ENCODE peak calls at places on chromosomes 4 and X, in four cellular contexts. X is BJ, E is AG04450, Q is astrocyte of the spinal cord. R is an unnamed sample.
A peak's percentile ranks its signal among the peaks of the same experiment; 100 is the strongest.

GRCh38 chr4:970854-971520 is 2.4 kb downstream of the DGKQ start:
- DNase-seq in X (no peak), E (no peak), Q (no peak), R (no peak)

GRCh38 chr4:85744950-85745349 is 270.0 kb downstream of the ARHGAP24 start:
- DNase-seq in X (no peak), E (no peak), Q (peak; percentile 56), R (no peak)

GRCh38 chrX:38664285-38664684 is 102.9 kb downstream of the TSPAN7 start:
- DNase-seq in X (no peak), E (no peak), Q (peak; percentile 22), R (peak; percentile 0)

GRCh38 chrX:15643786-15644559 is 20.6 kb downstream of the CLTRN start:
- DNase-seq in X (no peak), E (no peak), Q (no peak), R (no peak)

GRCh38 chrX:119529355-119530276 is 35.6 kb downstream of the STEEP1 start:
- DNase-seq in X (no peak), E (no peak), Q (no peak), R (no peak)

GRCh38 chr4:133154725-133155124 is 5.6 kb downstream of the PCDH10 start:
- DNase-seq in X (no peak), E (no peak), Q (peak; percentile 72), R (no peak)

GRCh38 chr4:38769441-38770210 is 13.2 kb downstream of the TLR10 start:
- DNase-seq in X (no peak), E (no peak), Q (no peak), R (no peak)

GRCh38 chr4:24850669-24851068 is 55.3 kb downstream of the SOD3 start:
- DNase-seq in X (peak; percentile 71), E (peak; percentile 75), Q (peak; percentile 90), R (peak; percentile 63)

GRCh38 chrX:23901065-23901464 is 6.7 kb downstream of the APOO start:
- DNase-seq in X (no peak), E (peak; percentile 23), Q (peak; percentile 69), R (no peak)

GRCh38 chrX:133810925-133811324 is 174.5 kb downstream of the GPC3 start:
- DNase-seq in X (no peak), E (no peak), Q (no peak), R (no peak)

GRCh38 chr4:150302553-150302952 is 224.3 kb downstream of the DCLK2 start:
- DNase-seq in X (peak; percentile 82), E (peak; percentile 93), Q (peak; percentile 96), R (peak; percentile 92)

GRCh38 chrX:9510980-9511379 is 46.1 kb downstream of the TBL1X start:
- DNase-seq in X (no peak), E (no peak), Q (no peak), R (no peak)

GRCh38 chrX:139052461-139052860 is 340.9 kb upstream of the FGF13 start:
- DNase-seq in X (no peak), E (no peak), Q (no peak), R (no peak)

GRCh38 chrX:153739754-153740486 is 15.3 kb downstream of the ABCD1 start:
- DNase-seq in X (no peak), E (no peak), Q (no peak), R (no peak)

GRCh38 chr4:46146993-46147392 is 23.1 kb upstream of the GABRG1 start:
- DNase-seq in X (no peak), E (no peak), Q (no peak), R (no peak)

GRCh38 chrX:143664302-143664701 is 28.4 kb upstream of the SLITRK4 start:
- DNase-seq in X (no peak), E (no peak), Q (peak; percentile 31), R (no peak)

GRCh38 chr4:136861081-136861480 is 671.2 kb downstream of the PCDH18 start:
- DNase-seq in X (no peak), E (no peak), Q (peak; percentile 17), R (no peak)

GRCh38 chrX:84340981-84341380 is 153.0 kb upstream of the RPS6KA6 start:
- DNase-seq in X (no peak), E (peak; percentile 8), Q (peak; percentile 39), R (no peak)

GRCh38 chrX:129945131-129945530 is 37.3 kb upstream of the BCORL1 start:
- DNase-seq in X (no peak), E (no peak), Q (no peak), R (no peak)

GRCh38 chr4:145523117-145523516 is 41.5 kb downstream of the SMAD1 start:
- DNase-seq in X (no peak), E (no peak), Q (no peak), R (no peak)

GRCh38 chrX:147476008-147476407 is 435.7 kb upstream of the FMR1 start:
- DNase-seq in X (no peak), E (no peak), Q (no peak), R (no peak)

GRCh38 chr4:100981447-100982204 is 365.7 kb downstream of the PPP3CA start:
- DNase-seq in X (no peak), E (no peak), Q (peak; percentile 54), R (peak; percentile 24)

GRCh38 chr4:100257567-100257966 is 67.3 kb upstream of the DDIT4L start:
- DNase-seq in X (no peak), E (no peak), Q (no peak), R (no peak)

GRCh38 chr4:78704981-78705757 is 71.0 kb upstream of the BMP2K start:
- DNase-seq in X (peak; percentile 30), E (peak; percentile 20), Q (peak; percentile 70), R (peak; percentile 64)

GRCh38 chrX:3712080-3712869 is 1.2 kb downstream of the PRKX start:
- DNase-seq in X (no peak), E (no peak), Q (peak; percentile 33), R (no peak)

GRCh38 chr4:37138019-37138653 is 106.4 kb upstream of the NWD2 start:
- DNase-seq in X (no peak), E (no peak), Q (no peak), R (no peak)

GRCh38 chrX:103475381-103475780 is 43.9 kb downstream of the RAB40A start:
- DNase-seq in X (no peak), E (no peak), Q (no peak), R (no peak)

GRCh38 chr4:20159516-20159915 is 92.2 kb upstream of the SLIT2 start:
- DNase-seq in X (no peak), E (no peak), Q (no peak), R (no peak)

GRCh38 chr4:53019485-53020382 is 157.6 kb downstream of the RASL11B start:
- DNase-seq in X (peak; percentile 35), E (no peak), Q (peak; percentile 39), R (no peak)

GRCh38 chr4:170940043-170940724 is 850.4 kb upstream of the AADAT start:
- DNase-seq in X (no peak), E (no peak), Q (no peak), R (no peak)

GRCh38 chrX:133923113-133923512 is 62.3 kb downstream of the GPC3 start:
- DNase-seq in X (no peak), E (no peak), Q (no peak), R (no peak)

GRCh38 chrX:16138108-16138427 is 14.7 kb downstream of the GRPR start:
- DNase-seq in X (no peak), E (no peak), Q (no peak), R (no peak)

GRCh38 chr4:153788419-153789276 is at the start of gene SFRP2:
- DNase-seq in X (no peak), E (no peak), Q (no peak), R (no peak)

GRCh38 chr4:7968262-7968896 is 28.7 kb upstream of the AFAP1 start:
- DNase-seq in X (no peak), E (no peak), Q (no peak), R (no peak)

GRCh38 chr4:47383829-47384427 is 79.6 kb downstream of the COMMD8 start:
- DNase-seq in X (no peak), E (peak; percentile 21), Q (peak; percentile 55), R (no peak)

GRCh38 chr4:185229021-185229818 is 19.8 kb downstream of the SNX25 start:
- DNase-seq in X (no peak), E (no peak), Q (no peak), R (no peak)

DNA sequence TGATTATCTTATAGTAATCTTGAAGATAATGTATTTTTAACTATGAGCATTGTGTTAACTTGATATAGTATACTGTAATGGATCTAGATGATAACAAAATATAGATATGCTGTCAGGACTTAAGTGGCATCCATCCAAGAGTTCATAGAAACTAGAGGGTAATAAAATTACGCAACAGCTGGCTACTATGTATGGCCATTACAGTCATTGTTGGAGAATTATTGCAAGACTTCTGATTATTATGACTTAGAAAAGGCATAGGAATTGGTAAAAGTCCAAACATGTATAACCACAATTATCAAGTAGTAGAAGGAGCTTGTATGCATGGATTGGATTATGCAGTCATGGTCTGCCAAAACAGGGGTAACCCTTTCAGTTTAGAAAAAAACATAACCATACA is 9.5 kb downstream of the OGT start:
- DNase-seq in X (no peak), E (no peak), Q (peak; percentile 29), R (no peak)
- H3K4me3 ChIP-seq in X (no peak overlapping the region), E (no peak overlapping the region), Q (no peak overlapping the region), R (no peak overlapping the region)

GRCh38 chr4:165330071-165330470 is 2.6 kb downstream of the MSMO1 start:
- DNase-seq in X (no peak), E (no peak), Q (no peak), R (no peak)

GRCh38 chr4:165331316-165331715 is 3.8 kb downstream of the MSMO1 start:
- DNase-seq in X (no peak), E (no peak), Q (no peak), R (no peak)

GRCh38 chr4:165330666-165331065 is 3.2 kb downstream of the MSMO1 start:
- DNase-seq in X (no peak), E (no peak), Q (no peak), R (no peak)

GRCh38 chr4:165331823-165332222 is 4.4 kb downstream of the MSMO1 start:
- DNase-seq in X (no peak), E (no peak), Q (peak; percentile 6), R (no peak)

DNA sequence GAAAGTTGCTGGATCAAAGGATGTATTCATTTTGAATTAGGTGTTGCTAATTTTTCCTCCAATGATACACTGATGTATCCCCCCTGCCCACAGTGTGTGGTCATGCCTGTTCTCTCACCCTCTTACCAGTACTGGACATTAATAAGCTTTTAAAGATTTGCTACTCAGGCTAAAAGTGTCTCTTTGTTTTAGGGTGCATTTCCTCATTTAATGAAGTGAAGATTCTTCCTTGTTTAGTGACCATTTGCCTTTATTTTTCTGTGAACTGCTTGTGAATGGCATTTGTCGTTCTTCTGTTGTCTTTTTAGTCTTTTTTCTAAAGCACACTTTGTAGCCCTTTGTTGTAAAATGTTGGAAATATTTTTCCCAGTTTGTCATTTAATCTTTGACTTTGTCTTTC is 5.0 kb downstream of the MSMO1 start:
- DNase-seq in X (no peak), E (no peak), Q (no peak), R (no peak)
- H3K4me3 ChIP-seq in X (no peak overlapping the region), E (no peak overlapping the region), Q (no peak overlapping the region), R (no peak overlapping the region)

DNA sequence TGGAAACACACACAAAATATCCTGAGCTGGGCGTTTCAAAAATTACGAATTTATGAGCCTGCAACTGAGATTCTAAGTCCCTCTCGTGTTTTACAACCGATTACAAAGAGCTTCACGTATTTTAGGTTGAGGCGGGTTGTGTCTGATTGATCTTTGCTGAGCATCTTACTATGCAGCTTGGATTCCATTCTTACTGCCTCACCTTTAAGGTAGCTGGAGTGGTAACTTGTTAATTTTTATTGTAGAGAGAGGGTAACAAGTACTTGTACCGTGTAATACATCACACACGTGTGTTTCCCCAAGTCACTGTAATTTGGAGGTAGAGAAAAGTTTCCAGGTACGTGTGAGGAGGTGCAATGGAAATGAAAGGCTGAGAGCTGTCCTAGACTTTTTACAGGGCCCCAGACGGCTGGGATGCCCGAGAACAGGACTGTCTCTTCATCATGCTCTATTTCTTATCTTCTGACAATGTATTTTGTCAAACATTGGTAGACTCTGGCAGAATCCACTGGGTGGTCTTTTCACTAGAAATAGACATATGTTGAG is 97.8 kb upstream of the TENM3 start:
- DNase-seq in X (no peak), E (no peak), Q (peak; percentile 18), R (no peak)
- H3K4me3 ChIP-seq in X (peak overlapping the region; percentile 81), E (peak overlapping the region; percentile 80), Q (peak overlapping the region; percentile 80), R (peak overlapping the region; percentile 78)

GRCh38 chr4:142404191-142404611 is 441.9 kb downstream of the INPP4B start:
- DNase-seq in X (no peak), E (no peak), Q (peak; percentile 88), R (no peak)
- H3K4me3 ChIP-seq in X (peak overlapping the region; percentile 42), E (peak overlapping the region; percentile 66), Q (peak overlapping the region; percentile 50), R (peak overlapping the region; percentile 64)